ENCODE peak calls at places on chromosomes 5 and 9, in nine cellular contexts. U is H9; L is stomach; P is GM12878; N is GM13977; C is GM06990; Y is CD8-positive, alpha-beta T cell; G is endothelial cell; Z is A673. B is an unnamed sample.

GRCh38 chr9:114138537-114138936 is 16.8 kb upstream of the COL27A1 start:
- DNase-seq in L (no peak), P (no peak), C (no peak), Z (no peak), G (no peak), N (no peak), U (no peak), Y (no peak), B (no peak)

GRCh38 chr5:26487553-26487952 is 550.8 kb downstream of the CDH9 start:
- DNase-seq in Z (no peak), N (no peak), U (no peak), C (no peak), P (no peak), G (no peak), L (no peak), Y (no peak), B (no peak)

GRCh38 chr5:107672212-107673105 is 1.7 kb upstream of the EFNA5 start:
- DNase-seq in Z (peak), G (peak), N (peak), C (peak), L (peak), Y (no peak), U (peak), P (no peak), B (peak)

GRCh38 chr5:95794070-95794516 is 28.4 kb downstream of the GLRX start:
- DNase-seq in Y (no peak), U (no peak), P (no peak), C (no peak), Z (no peak), G (no peak), L (no peak), N (no peak), B (no peak)

GRCh38 chr5:54455413-54456157 is at the start of gene HSPB3:
- DNase-seq in N (no peak), Y (no peak), P (no peak), C (no peak), G (no peak), U (no peak), Z (peak), L (no peak), B (no peak)

GRCh38 chr9:76904661-76905457 is 1.1 kb downstream of the PRUNE2 start:
- DNase-seq in G (no peak), Y (no peak), P (no peak), N (no peak), L (no peak), Z (no peak), U (no peak), C (no peak), B (no peak)

GRCh38 chr9:134271338-134272301 is 54.6 kb upstream of the RXRA start:
- DNase-seq in P (no peak), Z (no peak), N (no peak), G (no peak), Y (no peak), C (no peak), U (no peak), L (no peak), B (no peak)

GRCh38 chr5:116130471-116130870 is 45.6 kb downstream of the COMMD10 start:
- DNase-seq in G (no peak), P (no peak), L (no peak), U (no peak), C (no peak), Y (no peak), Z (no peak), N (no peak), B (no peak)

GRCh38 chr9:35510745-35511428 is 21.0 kb downstream of the RUSC2 start:
- DNase-seq in Y (no peak), U (no peak), N (no peak), G (no peak), C (no peak), Z (no peak), P (no peak), L (peak), B (no peak)

GRCh38 chr9:106467113-106467846 is 395.7 kb upstream of the ZNF462 start:
- DNase-seq in N (no peak), P (no peak), Z (no peak), Y (no peak), L (no peak), G (peak), C (peak), U (peak), B (peak)

GRCh38 chr9:137276757-137277328 is 683 bp upstream of the TOR4A start:
- DNase-seq in Z (peak), Y (no peak), G (peak), L (peak), C (peak), P (no peak), U (peak), N (no peak), B (no peak)

GRCh38 chr9:100211471-100211870 is 112.4 kb downstream of the INVS start:
- DNase-seq in C (no peak), L (no peak), G (no peak), P (no peak), U (no peak), N (no peak), Z (no peak), Y (no peak), B (no peak)

GRCh38 chr5:103840600-103840999 is 278.0 kb upstream of the NUDT12 start:
- DNase-seq in G (no peak), N (no peak), P (no peak), Y (no peak), Z (no peak), U (no peak), L (no peak), C (no peak), B (no peak)

GRCh38 chr5:35860686-35861085 is 4.0 kb downstream of the IL7R start:
- DNase-seq in G (no peak), L (no peak), P (no peak), N (no peak), C (no peak), U (no peak), Z (no peak), Y (no peak), B (no peak)

GRCh38 chr5:56422060-56422762 is 189.1 kb upstream of the ANKRD55 start:
- DNase-seq in Y (no peak), U (no peak), G (no peak), Z (no peak), L (peak), C (no peak), P (no peak), N (no peak), B (no peak)

GRCh38 chr5:150107909-150108447 is 21.6 kb upstream of the CSF1R start:
- DNase-seq in L (peak), C (no peak), Y (no peak), U (no peak), Z (no peak), G (no peak), P (no peak), N (no peak), B (no peak)

GRCh38 chr5:15620501-15620900 is 120.5 kb downstream of the FBXL7 start:
- DNase-seq in Y (no peak), Z (no peak), U (no peak), L (no peak), P (no peak), N (no peak), C (no peak), G (no peak), B (no peak)

GRCh38 chr5:89232139-89232603 is 349.2 kb upstream of the MEF2C start:
- DNase-seq in P (peak), Z (no peak), U (no peak), N (peak), L (no peak), G (no peak), C (peak), Y (no peak), B (no peak)

GRCh38 chr5:43309657-43310056 is 3.6 kb downstream of the HMGCS1 start:
- DNase-seq in L (peak), C (no peak), Z (no peak), U (no peak), P (no peak), Y (no peak), G (no peak), N (no peak), B (no peak)

GRCh38 chr9:127177221-127177620 is 54.8 kb upstream of the ANGPTL2 start:
- DNase-seq in P (no peak), G (no peak), Y (no peak), N (no peak), C (no peak), L (peak), Z (no peak), U (peak), B (no peak)

GRCh38 chr5:176413709-176414191 is 2.6 kb downstream of the CLTB start:
- DNase-seq in P (no peak), Y (no peak), C (no peak), L (no peak), N (no peak), U (no peak), G (no peak), Z (no peak), B (no peak)

GRCh38 chr5:35436441-35437057 is 181.1 kb upstream of the SPEF2 start:
- DNase-seq in Y (no peak), G (peak), Z (peak), N (peak), C (peak), U (no peak), P (no peak), L (no peak), B (no peak)

GRCh38 chr9:69785757-69786156 is 25.9 kb upstream of the PTAR1 start:
- DNase-seq in Z (peak), Y (no peak), L (no peak), G (no peak), C (no peak), U (no peak), P (no peak), N (no peak), B (no peak)

DNA sequence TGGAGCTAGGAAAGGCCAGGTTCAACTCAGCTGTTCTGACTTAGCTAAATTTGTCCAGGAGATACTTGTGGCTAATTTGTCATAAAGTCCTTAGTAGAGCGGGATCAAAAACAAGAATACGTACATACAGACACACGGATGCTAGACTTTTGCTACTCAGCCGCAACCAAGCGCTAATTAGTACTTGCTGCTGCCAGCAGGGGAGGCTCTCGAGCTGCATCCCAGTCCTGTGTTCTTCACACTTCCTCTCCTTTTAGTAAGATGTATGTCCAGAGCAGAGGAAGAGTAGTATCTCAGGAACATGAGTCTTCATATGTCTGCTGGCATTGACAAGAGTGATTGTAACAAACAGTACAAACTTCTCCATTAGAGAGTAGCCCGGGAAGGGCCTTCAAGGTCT is 58.3 kb downstream of the CYFIP2 start:
- DNase-seq in L (no peak), P (no peak), Y (no peak), C (no peak), U (peak), Z (no peak), G (peak), N (no peak), B (peak)
- TF ChIP-seq CTCF in L (no peak), P (peak), Y (no peak), C (peak), U (peak), Z (peak), G (peak), N (peak), B (peak)

DNA sequence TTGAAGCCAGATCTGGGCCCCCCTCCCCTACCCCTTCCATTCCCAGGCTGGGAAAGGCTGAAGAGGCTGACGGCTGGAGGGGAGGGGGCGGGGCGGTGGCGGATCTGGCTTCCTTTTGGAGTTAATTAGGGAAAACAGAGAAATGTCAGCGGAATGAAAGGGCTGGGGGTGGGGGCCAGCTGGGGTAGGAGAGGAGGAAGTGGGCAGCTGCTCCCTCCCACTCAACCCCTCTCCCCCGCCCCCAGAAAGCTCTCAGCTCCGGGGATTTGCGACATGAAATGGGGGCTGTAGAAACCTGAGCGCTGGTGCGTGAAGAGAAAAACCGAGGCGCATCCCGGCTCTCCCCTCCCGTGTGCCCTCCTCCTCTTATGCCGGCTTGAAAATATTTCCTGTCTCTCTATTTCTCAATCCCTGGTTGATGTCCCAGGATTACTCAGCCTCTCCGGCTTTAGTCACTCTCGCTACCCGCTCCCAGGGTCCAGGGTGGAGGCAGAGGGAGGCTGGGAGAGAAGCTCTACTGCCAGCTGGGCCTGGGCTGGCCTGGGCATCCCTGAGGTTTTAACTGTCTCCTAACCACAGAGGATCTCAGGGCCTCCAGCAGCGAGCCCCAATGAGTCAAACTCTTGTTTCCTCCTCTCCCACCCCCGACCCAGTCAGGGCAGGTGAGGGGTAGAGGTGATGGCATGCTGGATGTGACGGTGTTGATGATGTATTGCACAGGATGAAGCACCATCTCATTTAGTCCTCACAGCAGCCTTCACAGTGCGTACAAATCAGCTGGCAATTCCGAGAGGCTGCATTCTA is 20.1 kb downstream of the PCDHGC5 start:
- DNase-seq in U (peak), Z (peak), P (no peak), L (no peak), C (peak), G (peak), Y (no peak), N (peak), B (peak)
- TF ChIP-seq CTCF in U (no peak), Z (no peak), P (no peak), L (no peak), C (no peak), G (no peak), Y (no peak), N (no peak), B (no peak)

GRCh38 chr5:61687371-61687770 is 355.3 kb downstream of the ZSWIM6 start:
- DNase-seq in N (no peak), Z (no peak), G (no peak), C (no peak), U (no peak), L (no peak), P (no peak), Y (no peak), B (no peak)
- TF ChIP-seq CTCF in N (no peak), Z (no peak), G (no peak), C (no peak), U (no peak), L (no peak), P (no peak), Y (no peak), B (no peak)

GRCh38 chr5:137498736-137499505 is at the start of gene SPOCK1:
- DNase-seq in Z (peak), L (peak), P (no peak), C (peak), Y (peak), U (peak), G (peak), N (peak), B (peak)
- TF ChIP-seq CTCF in Z (peak), L (no peak), P (peak), C (peak), Y (peak), U (peak), G (peak), N (peak), B (peak)

GRCh38 chr9:117160254-117160653 is 254.6 kb downstream of the ASTN2 start:
- DNase-seq in U (no peak), N (no peak), L (no peak), P (no peak), Y (no peak), G (no peak), Z (peak), C (no peak), B (no peak)
- TF ChIP-seq CTCF in U (peak), N (peak), L (no peak), P (no peak), Y (no peak), G (no peak), Z (peak), C (peak), B (no peak)

GRCh38 chr5:68968426-68968825 is 125.4 kb upstream of the SLC30A5 start:
- DNase-seq in Z (no peak), U (no peak), Y (no peak), C (no peak), N (no peak), G (no peak), P (no peak), L (no peak), B (no peak)

GRCh38 chr5:68970617-68971016 is 123.2 kb upstream of the SLC30A5 start:
- DNase-seq in L (no peak), C (no peak), P (no peak), U (no peak), G (no peak), Z (no peak), Y (no peak), N (no peak), B (no peak)

DNA sequence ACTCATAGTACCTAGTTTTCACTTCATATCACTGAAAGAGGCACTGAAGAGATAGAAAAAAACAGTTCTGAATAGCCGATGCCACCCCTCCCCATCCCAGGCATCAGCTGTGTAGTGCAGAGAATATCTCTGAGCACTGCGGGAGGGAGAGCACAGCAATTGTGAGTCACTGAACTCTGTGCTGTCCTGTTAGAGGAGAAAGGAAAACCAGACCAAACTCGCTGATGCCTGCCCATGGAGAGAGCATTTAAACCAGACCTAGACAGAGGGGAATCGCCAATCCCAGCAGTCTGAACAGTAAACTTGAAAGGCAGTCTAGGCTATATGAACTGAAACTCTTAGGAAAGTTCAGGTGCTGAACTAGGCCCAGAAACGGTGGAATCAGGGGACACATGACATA is 120.1 kb upstream of the SLC30A5 start:
- DNase-seq in U (no peak), Y (no peak), G (no peak), P (no peak), C (no peak), L (no peak), Z (no peak), N (no peak), B (no peak)
- TF ChIP-seq CTCF in U (no peak), Y (no peak), G (no peak), P (no peak), C (no peak), L (no peak), Z (no peak), N (no peak), B (no peak)

GRCh38 chr5:123120197-123120596 is 31.2 kb downstream of the PRDM6 start:
- DNase-seq in C (no peak), U (no peak), L (no peak), G (no peak), N (no peak), P (no peak), Z (peak), Y (no peak), B (no peak)
- TF ChIP-seq CTCF in C (peak), U (peak), L (no peak), G (peak), N (no peak), P (no peak), Z (peak), Y (no peak), B (peak)

DNA sequence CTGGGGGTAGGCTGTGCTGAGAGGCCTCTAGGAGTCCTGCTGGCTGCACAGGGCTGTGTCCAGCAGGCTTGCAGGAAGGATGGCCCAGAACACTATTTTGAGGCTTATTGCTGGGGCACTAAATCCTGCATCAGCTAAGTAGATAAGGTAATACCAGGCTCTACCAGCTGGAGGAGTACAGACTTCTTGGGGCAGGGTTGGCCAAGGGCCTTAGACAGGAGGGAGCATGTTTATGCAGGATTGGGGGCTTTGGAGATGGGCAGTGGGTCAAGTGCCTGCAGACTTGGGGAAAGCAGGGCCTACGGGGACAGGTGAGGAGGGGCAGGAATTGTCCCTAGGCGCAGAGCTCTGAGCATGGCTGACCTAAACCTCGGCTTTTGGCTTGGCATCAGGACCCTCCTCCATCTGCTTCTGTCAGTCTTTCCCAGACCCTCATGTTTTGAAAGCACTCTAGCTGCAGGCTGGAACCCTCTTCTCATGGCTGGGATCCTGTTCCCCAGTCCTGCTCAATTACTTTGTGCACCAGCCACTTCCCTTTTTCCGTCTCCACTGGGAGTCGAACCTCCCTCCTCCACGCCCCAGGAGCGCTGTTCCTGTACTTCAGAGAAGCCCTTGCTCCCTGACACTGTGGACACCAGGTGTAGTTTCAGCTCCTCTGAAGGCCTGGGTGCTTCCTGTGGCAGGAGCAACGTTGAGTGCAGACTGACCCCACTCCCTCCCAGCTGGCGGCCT is 61.0 kb upstream of the SPTLC1 start:
- DNase-seq in U (no peak), P (no peak), G (no peak), L (no peak), N (no peak), Y (no peak), Z (no peak), C (no peak), B (no peak)
- TF ChIP-seq CTCF in U (peak), P (peak), G (no peak), L (no peak), N (no peak), Y (no peak), Z (peak), C (no peak), B (no peak)

GRCh38 chr9:123997665-123998277 is 13.8 kb upstream of the LHX2 start:
- DNase-seq in L (no peak), G (no peak), N (peak), U (peak), P (peak), Y (no peak), C (peak), Z (no peak), B (peak)
- TF ChIP-seq CTCF in L (no peak), G (no peak), N (no peak), U (no peak), P (no peak), Y (no peak), C (no peak), Z (no peak), B (no peak)

DNA sequence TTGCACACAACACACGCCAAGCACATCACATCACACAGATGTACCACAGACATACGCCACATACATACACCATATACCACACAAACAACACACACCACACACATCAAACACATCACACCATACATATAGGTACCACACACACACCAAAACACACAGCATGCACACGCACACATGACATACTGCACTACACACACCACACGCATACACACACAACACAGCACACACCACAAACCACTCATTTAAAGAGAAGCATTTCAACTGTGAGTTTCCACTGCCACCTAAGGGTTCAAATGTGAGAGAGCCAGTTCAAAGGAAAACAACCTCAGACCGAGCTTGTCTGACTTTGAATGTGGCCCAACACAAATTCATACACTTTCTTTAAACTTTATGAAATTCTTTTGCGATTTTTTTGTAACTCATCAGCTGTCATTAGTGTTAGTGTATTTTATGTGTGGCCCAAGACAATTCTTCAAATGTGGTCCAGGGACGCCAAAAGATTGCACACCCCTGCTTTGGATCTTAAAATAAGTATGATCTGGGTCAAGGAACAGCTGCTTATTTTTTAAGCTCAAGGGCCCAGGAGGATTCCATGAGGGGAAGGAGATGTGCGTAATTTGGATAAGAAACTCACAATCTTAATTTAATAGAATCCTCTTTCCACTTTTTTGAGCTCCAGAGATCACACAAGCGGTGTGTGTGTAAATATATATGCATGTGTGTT is 494.6 kb downstream of the GADD45G start:
- DNase-seq in L (no peak), N (no peak), P (no peak), U (no peak), C (no peak), Y (no peak), Z (peak), G (no peak), B (no peak)
- TF ChIP-seq CTCF in L (peak), N (peak), P (peak), U (peak), C (peak), Y (no peak), Z (peak), G (peak), B (peak)